ENCODE peak calls at places on chromosome 7, in six cellular contexts. E is small intestine; H is activated gamma-delta T cell treated with Interleukin-2 at 50 U/mL for 16 hours; Z is heart right ventricle; W is GM04504; X is effector memory CD4-positive, alpha-beta T cell. U is an unnamed sample.

GRCh38 chr7:70807650-70808049 is 324.3 kb upstream of the GALNT17 start:
- DNase-seq in Z (no peak), E (no peak), W (no peak), X (no peak), H (no peak), U (no peak)

GRCh38 chr7:51635801-51636200 is 319.2 kb upstream of the COBL start:
- DNase-seq in H (no peak), W (no peak), Z (no peak), X (no peak), E (peak), U (no peak)

GRCh38 chr7:137772748-137773147 is 74.0 kb downstream of the DGKI start:
- DNase-seq in Z (no peak), X (no peak), H (no peak), W (peak), E (no peak), U (no peak)

GRCh38 chr7:17486835-17487234 is 188.4 kb downstream of the AHR start:
- DNase-seq in Z (no peak), H (no peak), E (peak), W (no peak), X (no peak), U (no peak)

GRCh38 chr7:31444196-31444595 is 69.7 kb upstream of the ITPRID1 start:
- DNase-seq in E (no peak), X (no peak), H (no peak), Z (no peak), W (no peak), U (no peak)

GRCh38 chr7:113873554-113874151 is 45.2 kb downstream of the PPP1R3A start:
- DNase-seq in W (no peak), E (no peak), X (no peak), H (no peak), Z (no peak), U (no peak)

GRCh38 chr7:130933919-130934318 is 199.9 kb upstream of the KLF14 start:
- DNase-seq in E (no peak), Z (no peak), H (no peak), X (no peak), W (no peak), U (no peak)

GRCh38 chr7:102849079-102849478 is 63.7 kb upstream of the LRRC17 start:
- DNase-seq in Z (no peak), E (no peak), H (no peak), X (no peak), W (no peak), U (no peak)

GRCh38 chr7:91264083-91264923 is at the start of gene FZD1:
- DNase-seq in H (no peak), Z (peak), E (peak), W (peak), X (no peak), U (peak)

GRCh38 chr7:87370660-87371180 is 25.3 kb downstream of the CROT start:
- DNase-seq in Z (no peak), W (no peak), E (peak), X (no peak), H (no peak), U (peak)

GRCh38 chr7:75565129-75565528 is 73.0 kb downstream of the SPDYE5 start:
- DNase-seq in X (no peak), H (no peak), E (no peak), W (peak), Z (peak), U (peak)

GRCh38 chr7:147541261-147541660 is 1049.3 kb upstream of the C7orf33 start:
- DNase-seq in E (no peak), Z (no peak), X (no peak), H (no peak), W (no peak), U (no peak)

GRCh38 chr7:102978280-102978679 is 65.5 kb downstream of the LRRC17 start:
- DNase-seq in H (no peak), X (no peak), Z (no peak), E (peak), W (peak), U (peak)

GRCh38 chr7:140923358-140924006 is 1.2 kb downstream of the BRAF start:
- DNase-seq in E (peak), W (no peak), X (no peak), Z (peak), H (peak), U (peak)

GRCh38 chr7:128740996-128741395 is 1.8 kb downstream of the CALU start:
- DNase-seq in H (no peak), W (no peak), X (no peak), Z (peak), E (peak), U (no peak)

GRCh38 chr7:85392789-85393188 is 205.9 kb upstream of the SEMA3D start:
- DNase-seq in E (no peak), Z (no peak), W (no peak), X (no peak), H (no peak), U (no peak)

GRCh38 chr7:18861514-18861913 is 255.9 kb downstream of the TWIST1 start:
- DNase-seq in W (peak), H (no peak), E (no peak), X (no peak), Z (no peak), U (no peak)

GRCh38 chr7:106332186-106332585 is 47.4 kb upstream of the NAMPT start:
- DNase-seq in W (no peak), H (no peak), Z (no peak), E (no peak), X (no peak), U (no peak)

GRCh38 chr7:80640841-80641240 is 2.4 kb downstream of the CD36 start:
- DNase-seq in Z (no peak), W (no peak), H (no peak), E (no peak), X (no peak), U (no peak)

GRCh38 chr7:2182461-2182860 is 50.3 kb downstream of the MAD1L1 start:
- DNase-seq in X (no peak), E (no peak), W (no peak), Z (no peak), H (no peak), U (no peak)

GRCh38 chr7:80791509-80791929 is 127.3 kb downstream of the SEMA3C start:
- DNase-seq in E (no peak), H (no peak), W (no peak), X (no peak), Z (no peak), U (no peak)

GRCh38 chr7:105643857-105644256 is 62.6 kb upstream of the EFCAB10 start:
- DNase-seq in W (no peak), X (no peak), H (no peak), E (no peak), Z (no peak), U (no peak)

GRCh38 chr7:91520645-91521044 is 256.4 kb downstream of the FZD1 start:
- DNase-seq in Z (no peak), H (no peak), E (no peak), X (no peak), W (no peak), U (no peak)

GRCh38 chr7:100604976-100605911 is 3.1 kb downstream of the PCOLCE start:
- DNase-seq in Z (peak), W (no peak), E (peak), H (peak), X (no peak), U (no peak)

GRCh38 chr7:45687185-45687560 is 113.0 kb downstream of the ADCY1 start:
- DNase-seq in E (no peak), H (no peak), W (no peak), X (no peak), Z (no peak), U (no peak)

GRCh38 chr7:8365499-8366110 is 67.8 kb upstream of the NXPH1 start:
- DNase-seq in W (no peak), X (no peak), Z (no peak), E (peak), H (no peak), U (peak)

GRCh38 chr7:76020031-76020714 is 25.8 kb upstream of the TMEM120A start:
- DNase-seq in X (peak), Z (peak), H (peak), W (peak), E (peak), U (peak)

GRCh38 chr7:1134951-1135350 is 25.0 kb downstream of the ZFAND2A start:
- DNase-seq in Z (no peak), H (no peak), W (no peak), X (no peak), E (no peak), U (no peak)

GRCh38 chr7:82953324-82954027 is 209.2 kb downstream of the PCLO start:
- DNase-seq in E (peak), Z (no peak), H (no peak), W (no peak), X (no peak), U (no peak)

GRCh38 chr7:21945374-21946227 is at the start of gene CDCA7L:
- DNase-seq in Z (peak), X (peak), W (peak), E (peak), H (peak), U (peak)

U was measured in HT-29.